ENCODE peak calls at places on chromosomes 16 and 17, in eight cellular contexts. D is natural killer cell; Z is AG04450; Y is NCI-H510A treated with DMSO at 0.1 percent for 48 hours; U is effector CD4-positive, alpha-beta T cell; C is MCF 10A; A is cardiac fibroblast; Q is NCI-H2081. E is an unnamed sample.
A peak's percentile ranks its signal among the peaks of the same experiment; 100 is the strongest.

GRCh38 chr17:48276776-48277175 is 153.2 kb downstream of the SKAP1 start:
- DNase-seq in D (no peak), Z (no peak), Y (no peak), U (no peak), C (no peak), A (no peak), Q (no peak), E (no peak)

GRCh38 chr17:869567-870530 is 87.7 kb downstream of the MRM3 start:
- DNase-seq in D (no peak), Z (no peak), Y (no peak), U (no peak), C (peak; percentile 72), A (peak; percentile 57), Q (no peak), E (peak; percentile 46)

GRCh38 chr16:50500171-50500874 is 47.9 kb upstream of the NKD1 start:
- DNase-seq in D (no peak), Z (no peak), Y (no peak), U (no peak), C (no peak), A (no peak), Q (no peak), E (no peak)

GRCh38 chr16:19588661-19589060 is 33.2 kb downstream of the VPS35L start:
- DNase-seq in D (no peak), Z (no peak), Y (no peak), U (no peak), C (no peak), A (peak; percentile 39), Q (no peak), E (no peak)

GRCh38 chr17:64747938-64748540 is 85.9 kb upstream of the SMURF2 start:
- DNase-seq in D (no peak), Z (peak; percentile 11), Y (no peak), U (no peak), C (no peak), A (peak; percentile 83), Q (no peak), E (no peak)

GRCh38 chr16:13110124-13110796 is 208.9 kb downstream of the SHISA9 start:
- DNase-seq in D (no peak), Z (no peak), Y (no peak), U (no peak), C (peak; percentile 93), A (no peak), Q (no peak), E (peak; percentile 76)

GRCh38 chr16:61611847-61612491 is 424.3 kb downstream of the CDH8 start:
- DNase-seq in D (no peak), Z (no peak), Y (no peak), U (no peak), C (no peak), A (no peak), Q (no peak), E (no peak)

GRCh38 chr16:50593410-50594139 is 45.4 kb downstream of the NKD1 start:
- DNase-seq in D (no peak), Z (no peak), Y (no peak), U (no peak), C (no peak), A (peak; percentile 56), Q (no peak), E (no peak)

GRCh38 chr17:18362509-18363020 is 785 bp downstream of the SHMT1 start:
- DNase-seq in D (no peak), Z (no peak), Y (peak; percentile 13), U (no peak), C (peak; percentile 56), A (peak; percentile 36), Q (no peak), E (peak; percentile 50)

GRCh38 chr17:78839762-78840529 is 668 bp downstream of the USP36 start:
- DNase-seq in D (peak; percentile 61), Z (no peak), Y (peak; percentile 28), U (peak; percentile 19), C (peak; percentile 45), A (peak; percentile 70), Q (no peak), E (peak; percentile 56)

GRCh38 chr17:36977568-36977967 is 28.8 kb downstream of the AATF start:
- DNase-seq in D (no peak), Z (no peak), Y (no peak), U (no peak), C (no peak), A (no peak), Q (no peak), E (no peak)

GRCh38 chr17:72832306-72832705 is 260.2 kb downstream of the SLC39A11 start:
- DNase-seq in D (no peak), Z (no peak), Y (no peak), U (no peak), C (no peak), A (no peak), Q (no peak), E (no peak)

GRCh38 chr16:4217246-4218131 is 24.4 kb downstream of the SRL start:
- DNase-seq in D (no peak), Z (no peak), Y (peak; percentile 41), U (no peak), C (no peak), A (peak; percentile 66), Q (peak; percentile 38), E (no peak)

GRCh38 chr16:72612271-72612670 is 435.7 kb downstream of the ZFHX3 start:
- DNase-seq in D (no peak), Z (no peak), Y (no peak), U (no peak), C (no peak), A (peak; percentile 28), Q (no peak), E (no peak)

GRCh38 chr17:40317345-40317873 is 8.4 kb downstream of the RARA start:
- DNase-seq in D (no peak), Z (no peak), Y (peak; percentile 59), U (no peak), C (peak; percentile 77), A (peak; percentile 79), Q (no peak), E (peak; percentile 74)